ENCODE peak calls at places on chromosomes 7 and 10, in four cellular contexts. Y is A549, U is HepG2, P is K562. F is an unnamed sample.
A peak's percentile ranks its signal among the peaks of the same experiment; 100 is the strongest.

GRCh38 chr7:112084506-112084905 is 121.7 kb downstream of the DOCK4 start:
- DNase-seq in P (no peak), Y (no peak), U (no peak), F (peak; percentile 63)

GRCh38 chr7:117284692-117285091 is 38.2 kb downstream of the WNT2 start:
- DNase-seq in U (no peak), Y (no peak), P (no peak), F (no peak)

GRCh38 chr7:131544449-131545425 is 11.7 kb downstream of the PODXL start:
- DNase-seq in U (peak; percentile 73), Y (peak; percentile 66), P (peak; percentile 54), F (no peak)

GRCh38 chr7:126791306-126791705 is 461.4 kb downstream of the GRM8 start:
- DNase-seq in Y (no peak), P (no peak), U (no peak), F (no peak)

GRCh38 chr7:43647314-43647691 is 64.4 kb downstream of the STK17A start:
- DNase-seq in P (no peak), U (no peak), Y (no peak), F (no peak)

GRCh38 chr7:23011222-23011924 is 2.6 kb downstream of the HYCC1 start:
- DNase-seq in Y (no peak), U (no peak), P (no peak), F (no peak)

GRCh38 chr10:128914681-128915080 is 552.4 kb upstream of the MGMT start:
- DNase-seq in Y (no peak), P (no peak), U (no peak), F (no peak)

GRCh38 chr7:45435846-45436245 is 138.3 kb upstream of the ADCY1 start:
- DNase-seq in P (no peak), Y (no peak), U (no peak), F (no peak)

GRCh38 chr7:80662252-80662651 is 23.8 kb downstream of the CD36 start:
- DNase-seq in U (no peak), P (no peak), Y (no peak), F (no peak)

GRCh38 chr7:140889645-140890044 is 35.1 kb downstream of the BRAF start:
- DNase-seq in U (no peak), P (no peak), Y (no peak), F (no peak)

GRCh38 chr7:28984631-28985030 is 26.5 kb upstream of the TRIL start:
- DNase-seq in P (no peak), U (no peak), Y (no peak), F (no peak)

GRCh38 chr7:15430191-15430590 is 131.6 kb downstream of the AGMO start:
- DNase-seq in P (no peak), U (no peak), Y (no peak), F (no peak)

GRCh38 chr7:36154255-36155212 is 1.5 kb downstream of the EEPD1 start:
- DNase-seq in P (no peak), Y (no peak), U (no peak), F (no peak)

GRCh38 chr7:39304683-39305405 is 261.4 kb upstream of the YAE1 start:
- DNase-seq in Y (no peak), P (no peak), U (no peak), F (no peak)

GRCh38 chr10:11875499-11876281 is 52.5 kb downstream of the PROSER2 start:
- DNase-seq in U (peak; percentile 96), P (peak; percentile 75), Y (peak; percentile 98), F (no peak)

GRCh38 chr7:142615508-142615907 is 133.8 kb upstream of the PRSS1 start:
- DNase-seq in U (no peak), Y (no peak), P (no peak), F (no peak)

GRCh38 chr10:43594944-43595589 is 11.2 kb upstream of the ZNF485 start:
- DNase-seq in U (no peak), Y (no peak), P (no peak), F (peak; percentile 84)

GRCh38 chr7:103751476-103751875 is 238.0 kb downstream of the RELN start:
- DNase-seq in U (no peak), P (no peak), Y (no peak), F (no peak)

GRCh38 chr7:98202367-98203195 is 8.7 kb upstream of the BHLHA15 start:
- DNase-seq in P (no peak), U (no peak), Y (no peak), F (peak; percentile 94)

GRCh38 chr7:150716368-150716767 is at the start of gene GIMAP1:
- DNase-seq in P (no peak), U (no peak), Y (no peak), F (no peak)

GRCh38 chr10:59635502-59636290 is 74.0 kb downstream of the SLC16A9 start:
- DNase-seq in U (no peak), Y (no peak), P (no peak), F (no peak)

GRCh38 chr10:59064759-59065498 is 111.5 kb upstream of the PHYHIPL start:
- DNase-seq in P (no peak), Y (no peak), U (no peak), F (no peak)

GRCh38 chr7:50653116-50653854 is 88.1 kb upstream of the DDC start:
- DNase-seq in Y (no peak), U (peak; percentile 8), P (no peak), F (no peak)

GRCh38 chr10:81007872-81008271 is 470.2 kb downstream of the SH2D4B start:
- DNase-seq in U (no peak), Y (no peak), P (no peak), F (no peak)

GRCh38 chr10:43138757-43139241 is 554 bp downstream of the CSGALNACT2 start:
- DNase-seq in P (peak; percentile 41), U (no peak), Y (peak; percentile 35), F (no peak)

GRCh38 chr10:93261961-93262610 is 188.4 kb downstream of the CYP26A1 start:
- DNase-seq in U (no peak), P (no peak), Y (no peak), F (no peak)

GRCh38 chr7:155536451-155536850 is 9.9 kb downstream of the CNPY1 start:
- DNase-seq in U (no peak), P (no peak), Y (no peak), F (no peak)

GRCh38 chr10:73999703-74000102 is 1.8 kb downstream of the VCL start:
- DNase-seq in Y (no peak), U (peak; percentile 38), P (no peak), F (no peak)

GRCh38 chr10:114024876-114025609 is 18.6 kb upstream of the ADRB1 start:
- DNase-seq in P (no peak), Y (peak; percentile 25), U (no peak), F (peak; percentile 86)

GRCh38 chr7:22601812-22602568 is 102.0 kb upstream of the STEAP1B start:
- DNase-seq in Y (no peak), U (no peak), P (no peak), F (no peak)

GRCh38 chr7:3922175-3922635 is 621.2 kb downstream of the SDK1 start:
- DNase-seq in Y (peak; percentile 91), U (peak; percentile 57), P (peak; percentile 32), F (no peak)

GRCh38 chr10:3813986-3814831 is 29.2 kb upstream of the KLF6 start:
- DNase-seq in P (no peak), U (peak; percentile 64), Y (no peak), F (no peak)

GRCh38 chr10:122123186-122123585 is 134.2 kb downstream of the TACC2 start:
- DNase-seq in Y (no peak), P (no peak), U (no peak), F (no peak)

GRCh38 chr10:122124342-122124741 is 135.4 kb downstream of the TACC2 start:
- DNase-seq in U (no peak), P (no peak), Y (no peak), F (no peak)

GRCh38 chr10:122121059-122121458 is 132.1 kb downstream of the TACC2 start:
- DNase-seq in U (no peak), P (no peak), Y (no peak), F (no peak)

GRCh38 chr10:122124808-122125207 is 135.8 kb downstream of the TACC2 start:
- DNase-seq in Y (no peak), P (no peak), U (no peak), F (no peak)

GRCh38 chr10:122122493-122122892 is 133.5 kb downstream of the TACC2 start:
- DNase-seq in P (no peak), Y (no peak), U (no peak), F (no peak)
- TF ChIP-seq JUNB in P (no peak), Y (no peak), U (no peak), F (no peak)

DNA sequence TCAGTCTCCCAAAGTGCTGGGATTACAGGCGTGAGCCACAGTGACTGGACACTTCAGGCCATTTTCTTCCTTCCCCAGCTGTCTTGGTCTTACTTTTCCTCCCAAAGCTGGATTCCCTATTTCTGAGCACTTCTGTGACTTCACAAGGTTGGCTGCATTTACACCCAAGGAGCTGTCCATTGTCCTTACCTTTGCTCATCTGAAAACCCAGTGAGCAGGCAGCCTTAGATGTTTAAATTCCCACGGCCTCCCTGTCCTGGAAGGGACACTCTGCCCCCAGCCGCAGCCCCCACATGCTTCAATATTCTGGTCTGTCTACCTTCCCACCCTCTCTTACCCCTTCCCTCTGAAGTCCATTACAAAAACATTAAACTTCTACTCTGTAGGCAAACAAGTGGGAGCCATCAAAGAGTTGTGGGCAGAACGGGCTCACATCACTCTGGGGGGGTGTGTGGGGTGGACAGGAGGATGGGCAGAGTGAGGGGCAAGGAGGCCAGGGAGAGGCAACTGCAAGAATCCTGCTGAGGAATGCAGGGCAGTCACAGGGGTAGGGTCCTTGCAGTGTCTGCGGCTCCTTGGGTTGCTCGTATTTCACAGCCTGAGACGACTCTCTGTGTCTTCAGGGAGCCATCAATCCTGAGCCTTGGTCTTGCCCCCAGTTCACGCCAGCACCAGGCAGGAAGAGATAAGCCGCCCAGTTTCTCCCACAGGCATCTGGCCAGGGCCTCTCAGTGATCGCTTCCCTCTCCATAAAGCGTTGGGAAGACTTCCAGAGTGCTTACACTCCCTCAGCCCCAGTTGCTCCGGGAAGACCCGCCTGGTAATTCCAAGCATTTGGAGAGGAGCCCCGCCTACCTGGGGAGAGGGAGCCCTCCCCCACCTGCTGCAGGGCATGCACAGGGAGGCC is 74.0 kb upstream of the EFCAB10 start:
- DNase-seq in Y (no peak), U (no peak), P (no peak), F (no peak)
- TF ChIP-seq SMC3 in Y (no peak), U (no peak), P (no peak), F (no peak)

GRCh38 chr10:118940386-118940785 is 89.1 kb upstream of the NANOS1 start:
- DNase-seq in Y (no peak), P (no peak), U (no peak), F (no peak)
- TF ChIP-seq JUNB in Y (no peak), P (no peak), U (no peak), F (no peak)

GRCh38 chr7:20064181-20064970 is 152.8 kb downstream of the MACC1 start:
- DNase-seq in U (no peak), P (no peak), Y (no peak), F (no peak)
- TF ChIP-seq SMC3 in U (no peak), P (no peak), Y (no peak), F (no peak)

GRCh38 chr7:2823124-2823523 is 21.0 kb downstream of the GNA12 start:
- DNase-seq in P (no peak), Y (no peak), U (no peak), F (no peak)

GRCh38 chr7:2820508-2820934 is 23.6 kb downstream of the GNA12 start:
- DNase-seq in U (peak; percentile 89), P (no peak), Y (peak; percentile 72), F (no peak)

GRCh38 chr7:2821842-2822507 is 22.1 kb downstream of the GNA12 start:
- DNase-seq in U (no peak), Y (peak; percentile 41), P (no peak), F (no peak)

GRCh38 chr7:2819954-2820397 is 24.1 kb downstream of the GNA12 start:
- DNase-seq in P (no peak), Y (no peak), U (no peak), F (no peak)

GRCh38 chr7:2821161-2821841 is 22.8 kb downstream of the GNA12 start:
- DNase-seq in P (no peak), Y (peak; percentile 56), U (no peak), F (peak; percentile 53)
- TF ChIP-seq JUNB in P (no peak), Y (no peak), U (no peak), F (no peak)